ENCODE peak calls at places on chromosome 10, in seven cellular contexts. E is heart right ventricle, V is NCI-H774, F is occipital lobe, L is body of pancreas, J is H54, B is thyroid gland. N is an unnamed sample.

GRCh38 chr10:92727550-92727949 is 37.8 kb downstream of the HHEX start:
- DNase-seq in E (no peak), V (no peak), F (no peak), L (no peak), J (no peak), B (no peak), N (no peak)

GRCh38 chr10:96606216-96606615 is 19.4 kb upstream of the TM9SF3 start:
- DNase-seq in E (no peak), V (no peak), F (no peak), L (no peak), J (peak), B (no peak), N (no peak)

GRCh38 chr10:29328988-29329387 is 40.1 kb downstream of the LYZL1 start:
- DNase-seq in E (no peak), V (no peak), F (no peak), L (no peak), J (no peak), B (no peak), N (no peak)

GRCh38 chr10:131978851-131979250 is 2.9 kb downstream of the BNIP3 start:
- DNase-seq in E (no peak), V (no peak), F (no peak), L (no peak), J (no peak), B (no peak), N (no peak)

GRCh38 chr10:18681971-18682403 is 22.8 kb downstream of the ARL5B start:
- DNase-seq in E (no peak), V (no peak), F (no peak), L (no peak), J (no peak), B (no peak), N (no peak)

GRCh38 chr10:73097305-73097670 is 622 bp upstream of the P4HA1 start:
- DNase-seq in E (no peak), V (no peak), F (no peak), L (no peak), J (no peak), B (no peak), N (no peak)

GRCh38 chr10:25828475-25828874 is 105.6 kb upstream of the MYO3A start:
- DNase-seq in E (no peak), V (peak), F (no peak), L (no peak), J (no peak), B (no peak), N (no peak)

GRCh38 chr10:75015440-75015839 is 96.0 kb upstream of the SAMD8 start:
- DNase-seq in E (no peak), V (no peak), F (no peak), L (no peak), J (no peak), B (no peak), N (no peak)

GRCh38 chr10:33542747-33543505 is 208.5 kb upstream of the NRP1 start:
- DNase-seq in E (no peak), V (no peak), F (no peak), L (no peak), J (no peak), B (no peak), N (no peak)

GRCh38 chr10:26367771-26368170 is 70.4 kb upstream of the APBB1IP start:
- DNase-seq in E (no peak), V (no peak), F (no peak), L (peak), J (peak), B (peak), N (no peak)

GRCh38 chr10:93006435-93007039 is 54.1 kb upstream of the CYP26C1 start:
- DNase-seq in E (no peak), V (no peak), F (no peak), L (no peak), J (peak), B (no peak), N (no peak)

GRCh38 chr10:126350216-126350992 is 37.9 kb downstream of the ADAM12 start:
- DNase-seq in E (no peak), V (no peak), F (peak), L (no peak), J (peak), B (peak), N (no peak)

GRCh38 chr10:17793041-17793440 is 16.1 kb upstream of the MRC1 start:
- DNase-seq in E (no peak), V (no peak), F (no peak), L (no peak), J (no peak), B (no peak), N (no peak)

GRCh38 chr10:118569241-118569881 is 26.1 kb downstream of the PRLHR start:
- DNase-seq in E (no peak), V (no peak), F (no peak), L (no peak), J (peak), B (no peak), N (no peak)

GRCh38 chr10:74078037-74078436 is 72.6 kb downstream of the AP3M1 start:
- DNase-seq in E (no peak), V (no peak), F (no peak), L (no peak), J (no peak), B (no peak), N (no peak)

GRCh38 chr10:97013568-97013967 is 172.2 kb downstream of the SLIT1 start:
- DNase-seq in E (no peak), V (no peak), F (no peak), L (no peak), J (no peak), B (no peak), N (no peak)

GRCh38 chr10:79047875-79048638 is 20.7 kb upstream of the ZMIZ1 start:
- DNase-seq in E (no peak), V (no peak), F (no peak), L (peak), J (no peak), B (no peak), N (peak)

GRCh38 chr10:101158101-101159058 is 27.3 kb downstream of the TLX1 start:
- DNase-seq in E (no peak), V (no peak), F (no peak), L (no peak), J (no peak), B (no peak), N (no peak)

GRCh38 chr10:45197816-45198595 is 117.4 kb downstream of the OR13A1 start:
- DNase-seq in E (no peak), V (peak), F (no peak), L (no peak), J (no peak), B (no peak), N (no peak)

GRCh38 chr10:3119796-3120459 is 52.6 kb downstream of the PFKP start:
- DNase-seq in E (no peak), V (no peak), F (no peak), L (no peak), J (no peak), B (no peak), N (no peak)

GRCh38 chr10:85646312-85646711 is 720.3 kb downstream of the GRID1 start:
- DNase-seq in E (no peak), V (no peak), F (no peak), L (no peak), J (peak), B (no peak), N (no peak)

GRCh38 chr10:109993551-109993950 is 14.2 kb upstream of the ADD3 start:
- DNase-seq in E (no peak), V (no peak), F (no peak), L (no peak), J (no peak), B (no peak), N (no peak)

GRCh38 chr10:43979551-43979950 is 330.9 kb upstream of the ZNF32 start:
- DNase-seq in E (no peak), V (no peak), F (no peak), L (no peak), J (no peak), B (no peak), N (no peak)

GRCh38 chr10:103111918-103112877 is 80.9 kb downstream of the NT5C2 start:
- DNase-seq in E (no peak), V (no peak), F (no peak), L (no peak), J (no peak), B (no peak), N (no peak)

GRCh38 chr10:22605168-22605567 is 109.2 kb downstream of the PIP4K2A start:
- DNase-seq in E (no peak), V (no peak), F (no peak), L (no peak), J (no peak), B (no peak), N (no peak)

GRCh38 chr10:17765602-17766001 is 13.6 kb downstream of the TMEM236 start:
- DNase-seq in E (no peak), V (no peak), F (no peak), L (no peak), J (no peak), B (no peak), N (no peak)

GRCh38 chr10:58488921-58489320 is 23.8 kb upstream of the BICC1 start:
- DNase-seq in E (no peak), V (no peak), F (no peak), L (no peak), J (no peak), B (no peak), N (no peak)

GRCh38 chr10:33032354-33033254 is 74.6 kb upstream of the ITGB1 start:
- DNase-seq in E (no peak), V (no peak), F (no peak), L (no peak), J (peak), B (no peak), N (no peak)

GRCh38 chr10:122249303-122249850 is 21.7 kb upstream of the BTBD16 start:
- DNase-seq in E (no peak), V (no peak), F (no peak), L (no peak), J (no peak), B (no peak), N (no peak)